ENCODE peak calls at places on chromosomes 5 and 9, in six cellular contexts. One of them, this sample, is unnamed.

GRCh38 chr5:57445006-57445714 is 37.5 kb downstream of the ACTBL2 start:
- DNase-seq in heart left ventricle: no peak
- DNase-seq in GM12865: peak
- DNase-seq in GM23338: no peak
- DNase-seq in foreskin keratinocyte: no peak
- DNase-seq in fibroblast of mammary gland: no peak
- DNase-seq in this sample: no peak

GRCh38 chr9:32782476-32783167 is 718 bp upstream of the TMEM215 start:
- DNase-seq in GM12865: no peak
- DNase-seq in foreskin keratinocyte: no peak
- DNase-seq in GM23338: peak
- DNase-seq in heart left ventricle: no peak
- DNase-seq in fibroblast of mammary gland: no peak
- DNase-seq in this sample: no peak

GRCh38 chr9:11141357-11141756 is 528.6 kb upstream of the PTPRD start:
- DNase-seq in GM23338: no peak
- DNase-seq in GM12865: no peak
- DNase-seq in heart left ventricle: no peak
- DNase-seq in foreskin keratinocyte: no peak
- DNase-seq in fibroblast of mammary gland: peak
- DNase-seq in this sample: no peak

GRCh38 chr5:172721455-172722308 is 49.3 kb downstream of the DUSP1 start:
- DNase-seq in GM23338: no peak
- DNase-seq in GM12865: no peak
- DNase-seq in heart left ventricle: no peak
- DNase-seq in fibroblast of mammary gland: peak
- DNase-seq in foreskin keratinocyte: no peak
- DNase-seq in this sample: no peak

GRCh38 chr5:115494570-115495289 is 49.8 kb downstream of the FEM1C start:
- DNase-seq in foreskin keratinocyte: no peak
- DNase-seq in heart left ventricle: no peak
- DNase-seq in fibroblast of mammary gland: peak
- DNase-seq in GM23338: no peak
- DNase-seq in GM12865: peak
- DNase-seq in this sample: no peak

GRCh38 chr9:127162046-127162445 is 39.6 kb upstream of the ANGPTL2 start:
- DNase-seq in foreskin keratinocyte: no peak
- DNase-seq in GM12865: peak
- DNase-seq in GM23338: no peak
- DNase-seq in heart left ventricle: no peak
- DNase-seq in fibroblast of mammary gland: no peak
- DNase-seq in this sample: no peak

GRCh38 chr9:33919276-33919897 is 102.4 kb downstream of the UBE2R2 start:
- DNase-seq in GM12865: no peak
- DNase-seq in foreskin keratinocyte: no peak
- DNase-seq in heart left ventricle: no peak
- DNase-seq in fibroblast of mammary gland: no peak
- DNase-seq in GM23338: no peak
- DNase-seq in this sample: no peak

GRCh38 chr5:38757451-38758245 is 88.2 kb upstream of the OSMR start:
- DNase-seq in fibroblast of mammary gland: no peak
- DNase-seq in GM23338: no peak
- DNase-seq in GM12865: no peak
- DNase-seq in foreskin keratinocyte: no peak
- DNase-seq in heart left ventricle: peak
- DNase-seq in this sample: no peak

GRCh38 chr5:135481387-135481786 is 29.2 kb upstream of the TIFAB start:
- DNase-seq in fibroblast of mammary gland: no peak
- DNase-seq in GM12865: no peak
- DNase-seq in GM23338: no peak
- DNase-seq in foreskin keratinocyte: no peak
- DNase-seq in heart left ventricle: no peak
- DNase-seq in this sample: no peak

GRCh38 chr9:89743576-89744254 is 138.9 kb downstream of the GADD45G start:
- DNase-seq in heart left ventricle: no peak
- DNase-seq in GM23338: peak
- DNase-seq in GM12865: peak
- DNase-seq in fibroblast of mammary gland: no peak
- DNase-seq in foreskin keratinocyte: no peak
- DNase-seq in this sample: no peak

GRCh38 chr9:87883990-87884389 is 1.3 kb downstream of the SPATA31E1 start:
- DNase-seq in GM12865: no peak
- DNase-seq in foreskin keratinocyte: no peak
- DNase-seq in heart left ventricle: no peak
- DNase-seq in fibroblast of mammary gland: no peak
- DNase-seq in GM23338: peak
- DNase-seq in this sample: no peak

GRCh38 chr9:15333376-15333881 is 26.4 kb upstream of the TTC39B start:
- DNase-seq in foreskin keratinocyte: no peak
- DNase-seq in GM23338: no peak
- DNase-seq in heart left ventricle: no peak
- DNase-seq in fibroblast of mammary gland: no peak
- DNase-seq in GM12865: no peak
- DNase-seq in this sample: no peak

GRCh38 chr5:145834554-145834916 is 607 bp downstream of the PRELID2 start:
- DNase-seq in GM23338: no peak
- DNase-seq in fibroblast of mammary gland: peak
- DNase-seq in foreskin keratinocyte: no peak
- DNase-seq in heart left ventricle: no peak
- DNase-seq in GM12865: no peak
- DNase-seq in this sample: no peak

GRCh38 chr9:95085036-95085770 is 232.3 kb downstream of the FANCC start:
- DNase-seq in GM23338: no peak
- DNase-seq in foreskin keratinocyte: no peak
- DNase-seq in fibroblast of mammary gland: no peak
- DNase-seq in heart left ventricle: no peak
- DNase-seq in GM12865: no peak
- DNase-seq in this sample: no peak

GRCh38 chr5:139210585-139210984 is 12.4 kb upstream of the SIL1 start:
- DNase-seq in GM12865: no peak
- DNase-seq in fibroblast of mammary gland: no peak
- DNase-seq in heart left ventricle: no peak
- DNase-seq in GM23338: peak
- DNase-seq in foreskin keratinocyte: no peak
- DNase-seq in this sample: no peak

GRCh38 chr9:15724006-15724405 is 171.2 kb downstream of the CCDC171 start:
- DNase-seq in GM23338: no peak
- DNase-seq in GM12865: no peak
- DNase-seq in foreskin keratinocyte: no peak
- DNase-seq in fibroblast of mammary gland: peak
- DNase-seq in heart left ventricle: no peak
- DNase-seq in this sample: no peak

GRCh38 chr5:125276121-125276520 is 529.7 kb upstream of the ZNF608 start:
- DNase-seq in fibroblast of mammary gland: no peak
- DNase-seq in GM23338: no peak
- DNase-seq in foreskin keratinocyte: no peak
- DNase-seq in GM12865: no peak
- DNase-seq in heart left ventricle: no peak
- DNase-seq in this sample: no peak

GRCh38 chr9:82531795-82532194 is 531.1 kb downstream of the RASEF start:
- DNase-seq in GM12865: no peak
- DNase-seq in foreskin keratinocyte: peak
- DNase-seq in GM23338: no peak
- DNase-seq in fibroblast of mammary gland: no peak
- DNase-seq in heart left ventricle: no peak
- DNase-seq in this sample: no peak

GRCh38 chr9:82535432-82535998 is 527.4 kb downstream of the RASEF start:
- DNase-seq in GM23338: no peak
- DNase-seq in GM12865: no peak
- DNase-seq in fibroblast of mammary gland: no peak
- DNase-seq in foreskin keratinocyte: no peak
- DNase-seq in heart left ventricle: no peak
- DNase-seq in this sample: no peak

GRCh38 chr9:82526629-82527028 is 536.3 kb downstream of the RASEF start:
- DNase-seq in heart left ventricle: no peak
- DNase-seq in foreskin keratinocyte: no peak
- DNase-seq in GM12865: no peak
- DNase-seq in fibroblast of mammary gland: no peak
- DNase-seq in GM23338: no peak
- DNase-seq in this sample: no peak

GRCh38 chr9:82532504-82532903 is 530.4 kb downstream of the RASEF start:
- DNase-seq in heart left ventricle: no peak
- DNase-seq in foreskin keratinocyte: no peak
- DNase-seq in GM12865: no peak
- DNase-seq in fibroblast of mammary gland: peak
- DNase-seq in GM23338: no peak
- DNase-seq in this sample: peak
- TF ChIP-seq CTCF in heart left ventricle: peak
- TF ChIP-seq CTCF in foreskin keratinocyte: peak
- TF ChIP-seq CTCF in GM12865: no peak
- TF ChIP-seq CTCF in fibroblast of mammary gland: no peak
- TF ChIP-seq CTCF in GM23338: peak
- TF ChIP-seq CTCF in this sample: peak

GRCh38 chr5:96837303-96837702 is 29.6 kb upstream of the ERAP1 start:
- DNase-seq in GM12865: no peak
- DNase-seq in fibroblast of mammary gland: no peak
- DNase-seq in foreskin keratinocyte: no peak
- DNase-seq in heart left ventricle: no peak
- DNase-seq in GM23338: no peak
- DNase-seq in this sample: no peak

GRCh38 chr5:96844476-96844990 is 31.8 kb upstream of the ERAP2 start:
- DNase-seq in fibroblast of mammary gland: no peak
- DNase-seq in GM23338: no peak
- DNase-seq in heart left ventricle: no peak
- DNase-seq in GM12865: no peak
- DNase-seq in foreskin keratinocyte: no peak
- DNase-seq in this sample: no peak

GRCh38 chr5:96838483-96839395 is 31.0 kb upstream of the ERAP1 start:
- DNase-seq in GM23338: no peak
- DNase-seq in foreskin keratinocyte: no peak
- DNase-seq in heart left ventricle: no peak
- DNase-seq in GM12865: no peak
- DNase-seq in fibroblast of mammary gland: no peak
- DNase-seq in this sample: no peak

DNA sequence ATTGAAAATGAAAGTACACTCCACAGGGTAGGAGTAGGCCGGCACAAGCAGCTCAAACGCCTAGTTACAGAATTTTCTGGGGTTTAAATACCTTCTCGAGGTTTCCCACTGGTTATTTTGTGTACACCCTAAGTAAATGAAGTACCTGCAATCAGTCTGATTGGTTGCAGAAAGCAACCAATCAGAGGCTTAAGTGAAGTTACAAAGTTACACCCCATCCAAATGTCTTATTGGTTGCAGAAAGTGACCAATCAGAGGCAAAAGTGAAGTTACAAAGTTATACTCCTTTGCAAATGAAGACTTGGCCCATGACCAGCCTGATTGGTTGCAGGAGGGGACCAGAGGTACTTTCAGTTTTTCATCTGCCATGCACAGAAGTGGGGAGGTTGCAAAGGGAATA is 33.2 kb upstream of the ERAP2 start:
- DNase-seq in GM23338: no peak
- DNase-seq in heart left ventricle: no peak
- DNase-seq in GM12865: no peak
- DNase-seq in foreskin keratinocyte: no peak
- DNase-seq in fibroblast of mammary gland: no peak
- DNase-seq in this sample: no peak
- TF ChIP-seq CTCF in GM23338: no peak
- TF ChIP-seq CTCF in heart left ventricle: no peak
- TF ChIP-seq CTCF in GM12865: no peak
- TF ChIP-seq CTCF in foreskin keratinocyte: no peak
- TF ChIP-seq CTCF in fibroblast of mammary gland: no peak
- TF ChIP-seq CTCF in this sample: no peak

GRCh38 chr9:36345103-36345846 is 54.8 kb downstream of the RNF38 start:
- DNase-seq in GM12865: no peak
- DNase-seq in fibroblast of mammary gland: no peak
- DNase-seq in GM23338: peak
- DNase-seq in heart left ventricle: no peak
- DNase-seq in foreskin keratinocyte: no peak
- DNase-seq in this sample: no peak
- TF ChIP-seq CTCF in GM12865: no peak
- TF ChIP-seq CTCF in fibroblast of mammary gland: no peak
- TF ChIP-seq CTCF in GM23338: peak
- TF ChIP-seq CTCF in heart left ventricle: no peak
- TF ChIP-seq CTCF in foreskin keratinocyte: peak
- TF ChIP-seq CTCF in this sample: no peak

GRCh38 chr5:119554597-119554996 is 74.8 kb upstream of the FAM170A start:
- DNase-seq in heart left ventricle: no peak
- DNase-seq in GM12865: no peak
- DNase-seq in foreskin keratinocyte: no peak
- DNase-seq in GM23338: no peak
- DNase-seq in fibroblast of mammary gland: no peak
- DNase-seq in this sample: no peak

DNA sequence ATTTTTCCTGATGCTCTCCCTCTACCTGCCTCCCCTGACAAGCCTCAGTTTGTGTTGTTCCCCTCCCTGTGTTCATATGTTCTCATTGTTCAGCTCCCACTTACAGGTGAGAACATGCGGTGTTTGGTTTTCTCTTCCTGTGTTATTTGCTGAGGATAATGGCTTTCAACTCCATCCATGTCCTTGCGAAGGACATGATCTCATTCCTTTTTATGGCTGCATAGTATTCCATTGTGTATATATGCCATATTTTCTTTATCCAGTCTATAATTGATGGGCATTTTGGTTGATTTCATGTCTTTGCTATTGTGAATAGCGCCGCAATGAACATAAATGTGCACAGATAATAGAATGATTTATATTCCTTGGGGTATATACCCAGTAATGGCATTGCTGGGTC is 77.5 kb upstream of the FAM170A start:
- DNase-seq in foreskin keratinocyte: no peak
- DNase-seq in fibroblast of mammary gland: no peak
- DNase-seq in GM12865: no peak
- DNase-seq in GM23338: no peak
- DNase-seq in heart left ventricle: no peak
- DNase-seq in this sample: no peak
- TF ChIP-seq CTCF in foreskin keratinocyte: no peak
- TF ChIP-seq CTCF in fibroblast of mammary gland: no peak
- TF ChIP-seq CTCF in GM12865: no peak
- TF ChIP-seq CTCF in GM23338: no peak
- TF ChIP-seq CTCF in heart left ventricle: no peak
- TF ChIP-seq CTCF in this sample: no peak

GRCh38 chr5:54904425-54904824 is 81.0 kb downstream of the ESM1 start:
- DNase-seq in GM23338: peak
- DNase-seq in fibroblast of mammary gland: peak
- DNase-seq in foreskin keratinocyte: no peak
- DNase-seq in heart left ventricle: no peak
- DNase-seq in GM12865: no peak
- DNase-seq in this sample: no peak
- TF ChIP-seq CTCF in GM23338: peak
- TF ChIP-seq CTCF in fibroblast of mammary gland: peak
- TF ChIP-seq CTCF in foreskin keratinocyte: peak
- TF ChIP-seq CTCF in heart left ventricle: no peak
- TF ChIP-seq CTCF in GM12865: no peak
- TF ChIP-seq CTCF in this sample: peak

DNA sequence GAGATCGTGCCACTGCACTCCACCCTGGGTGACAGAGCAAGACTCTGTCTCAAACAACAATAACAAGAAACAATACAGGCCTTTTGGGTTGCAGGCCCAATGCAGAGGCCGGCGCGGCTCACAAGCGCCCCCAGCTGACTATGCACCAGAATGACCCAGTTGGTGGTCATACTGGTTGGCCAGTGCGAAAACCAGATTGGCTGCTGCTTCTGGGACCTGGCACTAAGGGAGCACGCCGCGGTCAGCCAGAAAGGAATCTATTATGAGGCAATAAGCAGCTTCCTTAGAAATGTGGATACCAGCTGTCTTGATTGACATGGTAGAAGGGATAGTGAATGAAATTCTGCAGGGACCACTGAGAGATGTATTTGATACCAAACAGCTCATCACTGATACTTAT is 35.0 kb downstream of the RANBP17 start:
- DNase-seq in heart left ventricle: no peak
- DNase-seq in GM12865: no peak
- DNase-seq in foreskin keratinocyte: no peak
- DNase-seq in fibroblast of mammary gland: peak
- DNase-seq in GM23338: peak
- DNase-seq in this sample: no peak
- TF ChIP-seq CTCF in heart left ventricle: peak
- TF ChIP-seq CTCF in GM12865: peak
- TF ChIP-seq CTCF in foreskin keratinocyte: peak
- TF ChIP-seq CTCF in fibroblast of mammary gland: peak
- TF ChIP-seq CTCF in GM23338: peak
- TF ChIP-seq CTCF in this sample: no peak

This sample was measured in kidney epithelial cell.